ENCODE peak calls at places on chromosome 4, in nine cellular contexts. P is breast epithelium, J is A549, C is IMR-90, G is ovary, B is Peyer's patch, Y is stomach, I is tibial nerve, F is sigmoid colon. X is an unnamed sample.

GRCh38 chr4:127145001-127145400 is 487.8 kb upstream of the INTU start:
- DNase-seq in P (no peak), J (no peak), C (no peak), G (no peak), B (no peak), Y (no peak), I (no peak), F (no peak), X (no peak)

GRCh38 chr4:4339504-4340085 is 47.3 kb upstream of the NSG1 start:
- DNase-seq in P (no peak), J (no peak), C (peak), G (no peak), B (no peak), Y (no peak), I (no peak), F (no peak), X (no peak)

GRCh38 chr4:39237179-39237578 is 54.9 kb downstream of the WDR19 start:
- DNase-seq in P (no peak), J (no peak), C (no peak), G (no peak), B (peak), Y (no peak), I (no peak), F (no peak), X (no peak)

GRCh38 chr4:123488916-123489315 is 92.3 kb downstream of the SPRY1 start:
- DNase-seq in P (no peak), J (peak), C (peak), G (no peak), B (no peak), Y (no peak), I (no peak), F (no peak), X (no peak)

GRCh38 chr4:40251366-40251765 is 54.5 kb downstream of the RHOH start:
- DNase-seq in P (no peak), J (peak), C (no peak), G (no peak), B (no peak), Y (no peak), I (no peak), F (no peak), X (no peak)

GRCh38 chr4:121072080-121072835 is at the start of gene NDNF:
- DNase-seq in P (no peak), J (no peak), C (peak), G (peak), B (peak), Y (no peak), I (peak), F (peak), X (no peak)

GRCh38 chr4:177107288-177107901 is 202.3 kb upstream of the NEIL3 start:
- DNase-seq in P (no peak), J (no peak), C (no peak), G (no peak), B (no peak), Y (no peak), I (no peak), F (no peak), X (no peak)

GRCh38 chr4:27055226-27055760 is 194.7 kb downstream of the STIM2 start:
- DNase-seq in P (no peak), J (no peak), C (no peak), G (no peak), B (no peak), Y (no peak), I (no peak), F (no peak), X (no peak)

GRCh38 chr4:150181536-150181935 is 103.3 kb downstream of the DCLK2 start:
- DNase-seq in P (no peak), J (no peak), C (peak), G (no peak), B (no peak), Y (no peak), I (no peak), F (no peak), X (no peak)

GRCh38 chr4:12924253-12924652 is 559.9 kb downstream of the RAB28 start:
- DNase-seq in P (no peak), J (no peak), C (no peak), G (no peak), B (no peak), Y (no peak), I (no peak), F (no peak), X (no peak)

GRCh38 chr4:183960912-183961569 is 55.9 kb downstream of the STOX2 start:
- DNase-seq in P (no peak), J (no peak), C (no peak), G (no peak), B (no peak), Y (no peak), I (no peak), F (no peak), X (no peak)

GRCh38 chr4:149980941-149981340 is 97.3 kb upstream of the DCLK2 start:
- DNase-seq in P (no peak), J (peak), C (peak), G (peak), B (peak), Y (peak), I (peak), F (peak), X (no peak)

GRCh38 chr4:61938250-61938846 is 738.2 kb downstream of the ADGRL3 start:
- DNase-seq in P (no peak), J (no peak), C (no peak), G (no peak), B (no peak), Y (no peak), I (no peak), F (no peak), X (no peak)

GRCh38 chr4:98510757-98511517 is 147.5 kb downstream of the TSPAN5 start:
- DNase-seq in P (no peak), J (no peak), C (peak), G (no peak), B (no peak), Y (no peak), I (no peak), F (no peak), X (no peak)

GRCh38 chr4:180652533-180652932 is 1590.7 kb upstream of the TENM3 start:
- DNase-seq in P (no peak), J (no peak), C (no peak), G (no peak), B (no peak), Y (no peak), I (no peak), F (no peak), X (no peak)

GRCh38 chr4:159312236-159312635 is 209.4 kb downstream of the RAPGEF2 start:
- DNase-seq in P (no peak), J (no peak), C (peak), G (no peak), B (no peak), Y (no peak), I (no peak), F (no peak), X (no peak)

GRCh38 chr4:112093636-112094202 is 51.5 kb upstream of the FAM241A start:
- DNase-seq in P (no peak), J (no peak), C (no peak), G (no peak), B (no peak), Y (no peak), I (no peak), F (no peak), X (no peak)

GRCh38 chr4:155741546-155741945 is 17.3 kb upstream of the GUCY1B1 start:
- DNase-seq in P (no peak), J (no peak), C (no peak), G (no peak), B (no peak), Y (no peak), I (no peak), F (no peak), X (no peak)

GRCh38 chr4:75935628-75936027 is 5.2 kb downstream of the NAAA start:
- DNase-seq in P (no peak), J (no peak), C (no peak), G (no peak), B (no peak), Y (no peak), I (no peak), F (no peak), X (no peak)

GRCh38 chr4:508675-509373 is 9.8 kb downstream of the PIGG start:
- DNase-seq in P (no peak), J (no peak), C (no peak), G (no peak), B (no peak), Y (no peak), I (no peak), F (no peak), X (no peak)

GRCh38 chr4:157014621-157015591 is 43.3 kb upstream of the PDGFC start:
- DNase-seq in P (no peak), J (no peak), C (peak), G (no peak), B (no peak), Y (no peak), I (no peak), F (no peak), X (no peak)

GRCh38 chr4:49000806-49001205 is 14.7 kb downstream of the CWH43 start:
- DNase-seq in P (no peak), J (no peak), C (no peak), G (no peak), B (no peak), Y (no peak), I (no peak), F (no peak), X (no peak)

GRCh38 chr4:165838575-165838974 is 34.5 kb upstream of the TLL1 start:
- DNase-seq in P (no peak), J (no peak), C (no peak), G (no peak), B (no peak), Y (no peak), I (no peak), F (no peak), X (no peak)

GRCh38 chr4:141473026-141473540 is 163.3 kb upstream of the IL15 start:
- DNase-seq in P (no peak), J (no peak), C (no peak), G (no peak), B (no peak), Y (no peak), I (no peak), F (no peak), X (no peak)

GRCh38 chr4:75907956-75908355 is 5.7 kb upstream of the PPEF2 start:
- DNase-seq in P (no peak), J (no peak), C (no peak), G (no peak), B (no peak), Y (no peak), I (no peak), F (no peak), X (peak)

GRCh38 chr4:139028191-139028661 is 12.6 kb downstream of the NOCT start:
- DNase-seq in P (no peak), J (no peak), C (no peak), G (no peak), B (no peak), Y (peak), I (no peak), F (no peak), X (no peak)
- TF ChIP-seq POLR2A in P (no peak), J (no peak), C (no peak), G (no peak), B (no peak), Y (no peak), I (no peak), F (no peak), X (no peak)

GRCh38 chr4:185792384-185793146 is 19.4 kb downstream of the SORBS2 start:
- DNase-seq in P (no peak), J (no peak), C (peak), G (no peak), B (no peak), Y (no peak), I (peak), F (no peak), X (no peak)
- TF ChIP-seq POLR2A in P (no peak), J (no peak), C (no peak), G (no peak), B (no peak), Y (no peak), I (no peak), F (no peak), X (no peak)

GRCh38 chr4:103098331-103098730 is 1.3 kb downstream of the BDH2 start:
- DNase-seq in P (no peak), J (no peak), C (peak), G (no peak), B (no peak), Y (no peak), I (no peak), F (no peak), X (no peak)

GRCh38 chr4:103099691-103100392 is at the start of gene BDH2:
- DNase-seq in P (peak), J (peak), C (peak), G (peak), B (peak), Y (peak), I (peak), F (peak), X (peak)

GRCh38 chr4:103095080-103095479 is 4.6 kb downstream of the BDH2 start:
- DNase-seq in P (no peak), J (no peak), C (no peak), G (no peak), B (no peak), Y (no peak), I (no peak), F (no peak), X (no peak)

GRCh38 chr4:103098746-103099421 is 750 bp downstream of the BDH2 start:
- DNase-seq in P (no peak), J (no peak), C (peak), G (no peak), B (no peak), Y (no peak), I (no peak), F (no peak), X (no peak)

DNA sequence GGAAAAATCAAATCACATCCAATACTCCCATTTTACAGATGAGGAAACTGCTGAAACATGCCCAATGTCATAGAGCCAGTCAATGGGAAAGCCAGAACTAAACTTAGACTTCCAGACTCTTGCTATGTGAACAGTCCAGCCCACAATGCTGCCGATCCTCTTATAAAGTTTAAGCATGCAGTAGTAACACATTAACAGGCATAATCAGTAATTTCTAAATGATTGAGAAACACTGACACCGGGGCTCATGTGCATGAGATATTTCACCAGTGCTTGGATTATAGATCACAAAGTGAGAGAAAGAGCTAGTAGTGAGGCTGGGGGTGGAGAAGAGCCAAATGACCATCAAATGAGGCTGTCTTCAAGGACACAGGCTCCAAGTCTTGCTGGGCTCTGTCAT is 2.5 kb downstream of the BDH2 start:
- DNase-seq in P (no peak), J (no peak), C (no peak), G (no peak), B (no peak), Y (no peak), I (no peak), F (no peak), X (no peak)
- TF ChIP-seq POLR2A in P (no peak), J (no peak), C (no peak), G (no peak), B (no peak), Y (no peak), I (no peak), F (no peak), X (no peak)

GRCh38 chr4:82892467-82892802 is 1.5 kb upstream of the SEC31A start:
- DNase-seq in P (no peak), J (no peak), C (no peak), G (no peak), B (no peak), Y (no peak), I (no peak), F (no peak), X (no peak)
- TF ChIP-seq POLR2A in P (no peak), J (no peak), C (no peak), G (no peak), B (no peak), Y (no peak), I (no peak), F (no peak), X (no peak)

GRCh38 chr4:124713213-124713592 is 671 bp upstream of the ANKRD50 start:
- DNase-seq in P (peak), J (peak), C (peak), G (peak), B (peak), Y (peak), I (peak), F (peak), X (peak)
- TF ChIP-seq POLR2A in P (no peak), J (no peak), C (no peak), G (no peak), B (no peak), Y (no peak), I (no peak), F (no peak), X (no peak)

DNA sequence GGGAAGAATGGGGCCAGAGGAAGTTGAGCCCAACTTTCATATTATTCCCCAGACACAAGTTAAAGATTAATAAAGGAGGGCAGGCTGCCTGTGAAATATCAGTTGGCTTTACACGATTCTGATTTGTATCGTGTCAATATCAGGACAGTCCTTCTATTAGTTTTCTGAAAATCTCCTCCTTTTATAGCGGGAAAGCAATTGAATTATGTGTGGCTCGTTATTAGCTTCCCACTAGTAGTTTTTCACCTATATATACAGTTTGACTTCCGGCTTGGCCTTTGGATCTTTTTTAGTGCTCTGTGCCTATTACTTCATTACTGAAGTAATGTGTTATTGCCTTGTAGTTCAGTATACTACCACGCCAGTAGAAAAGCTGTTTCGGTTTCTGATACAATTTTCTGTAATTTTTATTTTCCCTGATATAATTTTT is 1.8 kb downstream of the PDLIM5 start:
- DNase-seq in P (no peak), J (no peak), C (no peak), G (no peak), B (no peak), Y (no peak), I (no peak), F (no peak), X (no peak)
- TF ChIP-seq POLR2A in P (no peak), J (no peak), C (no peak), G (no peak), B (peak), Y (no peak), I (no peak), F (peak), X (no peak)

GRCh38 chr4:109559983-109560686 is at the start of gene MCUB:
- DNase-seq in P (peak), J (peak), C (peak), G (peak), B (peak), Y (peak), I (peak), F (peak), X (peak)
- TF ChIP-seq POLR2A in P (no peak), J (peak), C (no peak), G (peak), B (peak), Y (no peak), I (peak), F (no peak), X (no peak)

DNA sequence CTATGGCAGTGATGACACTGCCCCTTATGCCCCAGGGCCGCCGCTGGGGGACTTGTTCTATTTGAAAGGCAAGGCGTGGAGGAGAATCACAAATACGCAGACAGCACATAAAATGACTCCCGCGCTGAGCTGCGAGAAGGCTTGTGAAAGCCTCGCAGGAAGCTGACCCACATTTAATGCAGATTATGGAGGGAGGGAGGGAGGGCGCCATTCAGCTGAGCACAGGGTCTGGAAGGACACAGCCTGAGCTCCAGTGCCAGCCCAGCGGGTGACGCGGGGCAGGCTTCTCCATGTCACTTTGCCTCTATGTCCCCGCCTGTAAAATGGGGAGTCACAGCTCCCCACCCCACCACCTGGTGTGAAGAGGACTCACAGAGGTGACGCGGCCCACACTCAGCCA is 14.3 kb downstream of the ABLIM2 start:
- DNase-seq in P (no peak), J (no peak), C (no peak), G (no peak), B (no peak), Y (no peak), I (no peak), F (no peak), X (no peak)
- TF ChIP-seq POLR2A in P (no peak), J (no peak), C (no peak), G (no peak), B (no peak), Y (no peak), I (no peak), F (no peak), X (no peak)

GRCh38 chr4:114302472-114302871 is 296.1 kb upstream of the UGT8 start:
- DNase-seq in P (no peak), J (no peak), C (no peak), G (no peak), B (no peak), Y (no peak), I (no peak), F (no peak), X (no peak)
- TF ChIP-seq POLR2A in P (no peak), J (no peak), C (no peak), G (no peak), B (no peak), Y (no peak), I (no peak), F (no peak), X (no peak)

GRCh38 chr4:20895988-20896387 is 195.7 kb downstream of the PACRGL start:
- DNase-seq in P (no peak), J (no peak), C (no peak), G (no peak), B (no peak), Y (no peak), I (no peak), F (no peak), X (no peak)
- TF ChIP-seq POLR2A in P (no peak), J (no peak), C (no peak), G (no peak), B (no peak), Y (no peak), I (no peak), F (no peak), X (no peak)

X was measured in lower leg skin.